ENCODE peak calls at places on chromosomes 1 and 21, in ten cellular contexts. T, Q, W, C, H, K, Y, J, V and Z are unnamed samples.

GRCh38 chr1:30490554-30491053 is 232.8 kb downstream of the MATN1 start:
- DNase-seq in T (no peak), Q (peak), W (no peak), C (no peak), H (no peak), K (no peak), Y (no peak), J (no peak), V (no peak), Z (no peak)

GRCh38 chr1:103111926-103112325 is 3.6 kb upstream of the COL11A1 start:
- DNase-seq in T (peak), Q (no peak), W (no peak), C (no peak), H (no peak), K (no peak), Y (no peak), J (no peak), V (no peak), Z (no peak)

GRCh38 chr21:15164678-15165303 is 100.0 kb upstream of the NRIP1 start:
- DNase-seq in T (no peak), Q (no peak), W (no peak), C (peak), H (no peak), K (no peak), Y (no peak), J (no peak), V (no peak), Z (no peak)

GRCh38 chr1:34645919-34646318 is 108.9 kb upstream of the GJB5 start:
- DNase-seq in T (no peak), Q (no peak), W (no peak), C (no peak), H (no peak), K (no peak), Y (no peak), J (no peak), V (no peak), Z (no peak)

GRCh38 chr1:220970311-220970710 is 91.1 kb downstream of the HLX start:
- DNase-seq in T (no peak), Q (no peak), W (no peak), C (no peak), H (no peak), K (no peak), Y (no peak), J (no peak), V (no peak), Z (no peak)

GRCh38 chr1:208167229-208167869 is 76.8 kb downstream of the PLXNA2 start:
- DNase-seq in T (no peak), Q (peak), W (no peak), C (no peak), H (no peak), K (no peak), Y (no peak), J (no peak), V (no peak), Z (no peak)

GRCh38 chr1:194333240-194333639 is 1146.8 kb upstream of the B3GALT2 start:
- DNase-seq in T (no peak), Q (no peak), W (no peak), C (no peak), H (no peak), K (no peak), Y (no peak), J (no peak), V (no peak), Z (no peak)

GRCh38 chr1:208203127-208203847 is 40.9 kb downstream of the PLXNA2 start:
- DNase-seq in T (peak), Q (no peak), W (no peak), C (peak), H (no peak), K (no peak), Y (peak), J (no peak), V (peak), Z (peak)

GRCh38 chr1:174258148-174258550 is 98.8 kb downstream of the RABGAP1L start:
- DNase-seq in T (peak), Q (no peak), W (no peak), C (peak), H (no peak), K (peak), Y (no peak), J (peak), V (peak), Z (peak)

GRCh38 chr1:155253208-155253607 is 2.1 kb downstream of the ENTREP3 start:
- DNase-seq in T (no peak), Q (no peak), W (no peak), C (no peak), H (no peak), K (no peak), Y (no peak), J (no peak), V (no peak), Z (no peak)
- TF ChIP-seq CTCF in T (no peak), Q (no peak), W (no peak), C (peak), H (no peak), K (no peak), Y (no peak), J (no peak), V (no peak), Z (no peak)

GRCh38 chr21:31741116-31741515 is 9.2 kb upstream of the SCAF4 start:
- DNase-seq in T (no peak), Q (no peak), W (no peak), C (no peak), H (no peak), K (no peak), Y (no peak), J (no peak), V (no peak), Z (no peak)
- TF ChIP-seq CTCF in T (no peak), Q (no peak), W (no peak), C (no peak), H (no peak), K (no peak), Y (no peak), J (no peak), V (no peak), Z (no peak)

DNA sequence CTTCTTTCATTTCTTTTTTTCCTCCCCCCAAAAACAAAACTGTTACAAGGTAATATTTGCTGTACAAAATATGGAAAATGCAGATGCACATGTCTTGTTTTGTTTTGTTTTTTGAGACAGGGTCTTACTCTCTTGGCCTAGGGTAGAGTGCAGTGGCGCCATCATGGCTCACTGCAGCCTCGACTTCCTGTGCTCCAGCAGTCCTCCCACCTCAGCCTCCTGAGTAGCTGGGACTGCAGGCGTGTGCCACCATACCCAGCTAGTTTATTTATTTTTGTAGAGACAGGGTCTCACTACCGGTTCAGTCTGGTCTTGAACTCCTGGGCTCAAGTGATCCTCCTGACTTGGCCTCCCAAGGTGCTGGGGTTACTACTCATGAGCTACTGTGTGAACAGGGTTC is 15.5 kb downstream of the PRRC2C start:
- DNase-seq in T (no peak), Q (no peak), W (no peak), C (no peak), H (no peak), K (no peak), Y (no peak), J (no peak), V (no peak), Z (no peak)
- TF ChIP-seq CTCF in T (no peak), Q (no peak), W (no peak), C (no peak), H (no peak), K (no peak), Y (no peak), J (no peak), V (no peak), Z (no peak)

DNA sequence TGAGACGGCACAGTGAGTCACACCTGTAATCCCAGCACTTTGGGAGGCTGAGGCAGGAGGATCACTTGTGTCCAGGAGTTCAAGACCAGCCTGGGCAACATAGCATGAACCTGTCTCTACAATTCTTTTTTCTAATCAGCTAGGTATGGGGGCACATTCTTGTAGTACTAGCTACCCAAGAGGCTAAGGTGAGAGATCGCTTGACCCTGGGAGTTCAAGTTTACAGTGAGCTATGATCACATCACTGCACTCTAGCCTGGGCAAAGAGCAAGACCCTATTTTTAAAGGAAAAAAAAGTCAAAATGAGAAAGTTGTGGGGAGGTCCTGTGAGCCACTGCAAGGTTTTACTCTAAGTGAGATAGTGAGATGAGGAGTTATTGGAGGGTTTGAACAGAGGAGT is 34.8 kb upstream of the AHCTF1 start:
- DNase-seq in T (no peak), Q (no peak), W (no peak), C (no peak), H (no peak), K (no peak), Y (no peak), J (no peak), V (no peak), Z (no peak)
- TF ChIP-seq CTCF in T (no peak), Q (no peak), W (no peak), C (no peak), H (no peak), K (no peak), Y (no peak), J (no peak), V (no peak), Z (no peak)

GRCh38 chr1:1550591-1551432 is 10.4 kb upstream of the TMEM240 start:
- DNase-seq in T (no peak), Q (no peak), W (no peak), C (no peak), H (no peak), K (no peak), Y (no peak), J (no peak), V (no peak), Z (peak)
- TF ChIP-seq CTCF in T (peak), Q (no peak), W (peak), C (peak), H (no peak), K (peak), Y (peak), J (no peak), V (no peak), Z (peak)

DNA sequence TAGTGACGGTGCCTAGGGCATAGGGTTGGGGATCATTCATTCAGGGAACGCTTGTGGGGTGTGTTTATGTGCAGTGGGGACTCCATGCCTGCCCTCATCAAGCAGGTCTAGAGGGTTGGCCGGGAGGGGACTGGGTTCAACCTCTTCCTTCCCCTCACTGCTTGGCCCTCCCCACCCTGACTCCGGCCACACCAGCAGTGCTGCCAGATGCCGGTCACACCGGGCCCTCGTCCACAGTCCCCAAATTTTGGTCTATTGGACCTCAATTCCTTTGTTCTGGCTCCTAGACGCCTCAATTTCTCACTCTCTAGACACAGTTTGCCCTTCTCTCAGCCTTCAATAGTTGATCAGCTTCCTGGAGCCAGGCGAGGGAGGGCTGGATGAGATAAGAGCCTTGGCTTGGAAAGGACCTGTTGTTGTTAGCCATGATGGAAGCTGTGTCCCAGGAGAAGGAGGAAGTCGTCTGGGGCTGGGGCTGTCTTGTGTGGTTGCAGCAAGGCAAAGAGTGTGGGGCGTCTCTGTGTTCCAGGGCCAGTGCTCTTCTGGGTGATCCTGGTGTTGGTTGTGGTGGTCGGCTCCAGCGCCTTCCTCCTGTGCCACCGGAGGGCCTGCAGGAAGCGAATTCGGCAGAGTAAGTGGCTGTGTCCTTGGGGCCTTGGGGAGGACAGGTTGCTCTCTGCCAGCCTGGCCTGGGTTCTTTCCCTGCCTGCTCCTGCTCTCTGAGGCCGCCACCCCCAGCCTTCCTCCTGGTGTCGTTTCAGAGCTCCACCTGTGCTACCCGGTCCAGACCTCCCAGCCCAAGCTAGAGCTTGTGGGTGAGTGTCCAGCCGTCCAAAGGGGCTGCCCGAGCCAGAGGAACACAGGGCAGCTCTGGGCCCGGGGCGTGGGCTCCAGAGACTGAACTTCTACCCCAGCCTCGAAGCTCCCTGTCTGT is 41.1 kb upstream of the TNFRSF1B start:
- DNase-seq in T (no peak), Q (peak), W (no peak), C (no peak), H (peak), K (no peak), Y (no peak), J (no peak), V (no peak), Z (no peak)
- TF ChIP-seq CTCF in T (no peak), Q (no peak), W (no peak), C (no peak), H (no peak), K (no peak), Y (no peak), J (no peak), V (no peak), Z (no peak)

GRCh38 chr1:234656981-234657651 is 47.1 kb upstream of the IRF2BP2 start:
- DNase-seq in T (peak), Q (no peak), W (peak), C (peak), H (no peak), K (no peak), Y (no peak), J (no peak), V (peak), Z (no peak)
- TF ChIP-seq CTCF in T (no peak), Q (no peak), W (no peak), C (peak), H (no peak), K (no peak), Y (no peak), J (no peak), V (peak), Z (no peak)

GRCh38 chr1:181504294-181505115 is 21.2 kb downstream of the CACNA1E start:
- DNase-seq in T (no peak), Q (no peak), W (peak), C (no peak), H (no peak), K (peak), Y (no peak), J (peak), V (peak), Z (no peak)

GRCh38 chr1:181513786-181514297 is 30.5 kb downstream of the CACNA1E start:
- DNase-seq in T (peak), Q (no peak), W (no peak), C (no peak), H (no peak), K (no peak), Y (no peak), J (no peak), V (no peak), Z (no peak)

GRCh38 chr1:181503130-181503810 is 20.0 kb downstream of the CACNA1E start:
- DNase-seq in T (peak), Q (no peak), W (no peak), C (no peak), H (no peak), K (no peak), Y (no peak), J (no peak), V (no peak), Z (no peak)

GRCh38 chr1:181506563-181507353 is 23.4 kb downstream of the CACNA1E start:
- DNase-seq in T (no peak), Q (no peak), W (no peak), C (no peak), H (no peak), K (no peak), Y (no peak), J (no peak), V (no peak), Z (no peak)

GRCh38 chr1:181508486-181509165 is 25.3 kb downstream of the CACNA1E start:
- DNase-seq in T (peak), Q (no peak), W (peak), C (no peak), H (no peak), K (no peak), Y (no peak), J (no peak), V (no peak), Z (no peak)
- TF ChIP-seq CTCF in T (no peak), Q (no peak), W (no peak), C (no peak), H (no peak), K (no peak), Y (no peak), J (no peak), V (no peak), Z (no peak)

GRCh38 chr1:156123356-156124196 is 9.1 kb downstream of the LMNA start:
- DNase-seq in T (peak), Q (peak), W (peak), C (peak), H (peak), K (no peak), Y (peak), J (peak), V (peak), Z (peak)
- TF ChIP-seq CTCF in T (peak), Q (peak), W (peak), C (peak), H (no peak), K (no peak), Y (peak), J (peak), V (peak), Z (no peak)

DNA sequence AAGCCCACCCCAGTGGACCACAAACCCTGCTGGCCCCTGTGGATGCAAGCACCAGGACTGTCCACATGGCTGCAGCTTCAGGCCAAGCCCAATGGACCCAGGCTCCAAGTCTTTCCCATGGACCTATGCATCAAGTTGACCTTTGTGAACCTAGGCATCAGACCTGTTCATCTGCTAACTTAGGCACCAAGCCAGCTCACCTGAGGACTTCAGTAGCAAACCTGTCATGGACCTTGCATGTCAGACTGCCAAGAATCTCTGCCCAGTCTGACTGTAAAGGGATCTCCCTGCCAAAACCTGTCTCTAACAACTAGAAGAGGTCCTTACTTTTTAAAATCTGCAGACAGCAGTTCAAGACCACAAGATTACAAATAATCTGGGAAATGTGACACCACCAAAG is 37.8 kb downstream of the FMO3 start:
- DNase-seq in T (no peak), Q (no peak), W (no peak), C (peak), H (no peak), K (no peak), Y (no peak), J (no peak), V (no peak), Z (no peak)
- TF ChIP-seq CTCF in T (no peak), Q (no peak), W (no peak), C (no peak), H (no peak), K (no peak), Y (no peak), J (no peak), V (no peak), Z (no peak)